ENCODE peak calls at places on chromosome 5, in ten cellular contexts. B is IMR-90; Y is activated gamma-delta T cell treated with anti-CD3 and anti-CD28 coated beads, Interleukin-2, amount 50 U/mL, for 16 hours; K is activated CD4-positive, alpha-beta T cell treated with anti-CD3 and anti-CD28 coated beads, Interleukin-2, amount 50 U/mL, for 1 hour; M is WTC11; T is kidney epithelial cell; A is transverse colon; F is NCI-H1092 treated with DMSO at 0.1 percent for 48 hours; I is AG20443; C is heart right ventricle. Q is an unnamed sample.

GRCh38 chr5:55037046-55037771 is 13.2 kb downstream of the GZMK start:
- DNase-seq in B (no peak), Y (peak; percentile 35), K (peak; percentile 24), M (peak; percentile 31), T (no peak), A (peak; percentile 20), F (no peak), I (no peak), C (no peak), Q (peak; percentile 11)

GRCh38 chr5:54249210-54250028 is 61.0 kb downstream of the ARL15 start:
- DNase-seq in B (peak; percentile 41), Y (peak; percentile 5), K (peak; percentile 24), M (no peak), T (no peak), A (peak; percentile 14), F (no peak), I (peak; percentile 13), C (peak; percentile 24), Q (no peak)

GRCh38 chr5:75710630-75711029 is 6.6 kb downstream of the POC5 start:
- DNase-seq in B (no peak), Y (no peak), K (no peak), M (no peak), T (no peak), A (no peak), F (no peak), I (no peak), C (no peak), Q (no peak)

GRCh38 chr5:91318727-91319126 is 64.4 kb downstream of the ARRDC3 start:
- DNase-seq in B (no peak), Y (no peak), K (no peak), M (no peak), T (no peak), A (no peak), F (no peak), I (no peak), C (no peak), Q (no peak)

GRCh38 chr5:52800394-52801213 is 12.9 kb downstream of the ITGA1 start:
- DNase-seq in B (peak; percentile 82), Y (peak; percentile 15), K (peak; percentile 45), M (peak; percentile 53), T (peak; percentile 60), A (peak; percentile 73), F (peak; percentile 21), I (peak; percentile 63), C (peak; percentile 55), Q (peak; percentile 86)

GRCh38 chr5:93600409-93601052 is 17.5 kb downstream of the NR2F1 start:
- DNase-seq in B (peak; percentile 67), Y (no peak), K (no peak), M (no peak), T (no peak), A (no peak), F (no peak), I (no peak), C (no peak), Q (no peak)

GRCh38 chr5:107011530-107012115 is 659.1 kb downstream of the EFNA5 start:
- DNase-seq in B (no peak), Y (no peak), K (no peak), M (no peak), T (no peak), A (no peak), F (no peak), I (no peak), C (no peak), Q (no peak)

GRCh38 chr5:110590187-110590586 is 136.3 kb downstream of the TMEM232 start:
- DNase-seq in B (peak; percentile 10), Y (no peak), K (no peak), M (no peak), T (no peak), A (no peak), F (peak; percentile 10), I (no peak), C (no peak), Q (peak; percentile 52)

GRCh38 chr5:168188182-168188581 is 103.3 kb upstream of the WWC1 start:
- DNase-seq in B (no peak), Y (no peak), K (no peak), M (no peak), T (no peak), A (no peak), F (no peak), I (no peak), C (no peak), Q (no peak)

GRCh38 chr5:174801798-174802197 is 77.4 kb downstream of the MSX2 start:
- DNase-seq in B (no peak), Y (no peak), K (no peak), M (no peak), T (no peak), A (no peak), F (no peak), I (no peak), C (no peak), Q (no peak)

Q was measured in RKO.